ENCODE peak calls at places on chromosome 5, in nine cellular contexts. F is ACHN; S is stimulated activated CD8-positive, alpha-beta memory T cell treated with anti-CD3 and anti-CD28 coated beads, Interleukin-15, amount 100 ng/mL, for 1 hour; U is stimulated activated CD4-positive, alpha-beta T cell treated with anti-CD3 and anti-CD28 coated beads, Interleukin-2, amount 100 ng/mL, for 48 hours; W is activated CD4-positive, alpha-beta T cell treated with anti-CD3 and anti-CD28 coated beads, Interleukin-2, amount 10 ng/mL, durations not matched to agents 7 days and 5 days; T is CD4-positive, alpha-beta T cell; Z is Peyer's patch; R is NCI-H524; B is fibroblast of mammary gland. M is an unnamed sample.

GRCh38 chr5:126043684-126044083 is 379.5 kb upstream of the GRAMD2B start:
- DNase-seq in U (no peak), F (no peak), B (no peak), Z (no peak), R (no peak), W (no peak), S (no peak), T (no peak), M (no peak)

GRCh38 chr5:56319281-56320242 is 86.4 kb upstream of the ANKRD55 start:
- DNase-seq in U (no peak), T (no peak), R (no peak), F (no peak), Z (no peak), S (no peak), W (no peak), B (peak), M (peak)

GRCh38 chr5:136006164-136006563 is 22.6 kb upstream of the TGFBI start:
- DNase-seq in T (no peak), Z (no peak), S (no peak), F (no peak), R (no peak), B (peak), U (no peak), W (no peak), M (peak)

GRCh38 chr5:1323803-1324173 is 21.1 kb downstream of the CLPTM1L start:
- DNase-seq in T (no peak), F (no peak), B (no peak), U (no peak), W (no peak), Z (peak), S (no peak), R (no peak), M (no peak)

GRCh38 chr5:158456756-158457155 is 597.8 kb upstream of the CLINT1 start:
- DNase-seq in R (peak), B (peak), F (peak), W (no peak), U (no peak), Z (no peak), S (no peak), T (no peak), M (peak)

GRCh38 chr5:158845941-158846340 is 253.8 kb downstream of the EBF1 start:
- DNase-seq in W (no peak), S (no peak), F (no peak), U (no peak), R (peak), B (no peak), T (no peak), Z (no peak), M (no peak)

GRCh38 chr5:171869956-171870355 is 84.3 kb downstream of the SMIM23 start:
- DNase-seq in S (no peak), F (no peak), U (no peak), B (no peak), W (no peak), Z (no peak), R (no peak), T (no peak), M (no peak)

GRCh38 chr5:149211566-149211965 is 60.1 kb upstream of the AFAP1L1 start:
- DNase-seq in S (no peak), U (no peak), Z (no peak), B (peak), R (no peak), T (no peak), F (no peak), W (peak), M (peak)

GRCh38 chr5:116654890-116655289 is 80.3 kb upstream of the SEMA6A start:
- DNase-seq in R (peak), W (no peak), F (no peak), U (no peak), Z (no peak), S (no peak), B (no peak), T (no peak), M (no peak)

GRCh38 chr5:9347541-9348295 is 198.2 kb downstream of the SEMA5A start:
- DNase-seq in Z (no peak), U (no peak), F (no peak), T (no peak), B (no peak), R (no peak), W (no peak), S (no peak), M (no peak)

GRCh38 chr5:134444941-134445471 is 33.3 kb upstream of the CDKN2AIPNL start:
- DNase-seq in B (no peak), F (no peak), S (no peak), Z (no peak), W (no peak), R (no peak), T (no peak), U (no peak), M (no peak)

GRCh38 chr5:31680528-31680927 is 41.6 kb downstream of the PDZD2 start:
- DNase-seq in U (no peak), F (no peak), R (no peak), Z (no peak), B (no peak), W (no peak), T (no peak), S (no peak), M (no peak)

GRCh38 chr5:131417240-131417869 is 153.5 kb downstream of the CDC42SE2 start:
- DNase-seq in Z (peak), U (peak), R (peak), B (peak), W (peak), T (peak), S (peak), F (peak), M (peak)

GRCh38 chr5:127518319-127518621 is 830 bp downstream of the PRRC1 start:
- DNase-seq in F (no peak), Z (no peak), R (no peak), B (peak), U (no peak), T (no peak), S (no peak), W (no peak), M (no peak)

GRCh38 chr5:76544268-76544926 is 78.8 kb downstream of the F2RL2 start:
- DNase-seq in B (peak), U (no peak), R (peak), Z (peak), T (peak), F (peak), S (peak), W (peak), M (no peak)

GRCh38 chr5:149257875-149258705 is 13.6 kb upstream of the AFAP1L1 start:
- DNase-seq in S (no peak), F (peak), Z (no peak), U (no peak), W (no peak), T (no peak), B (peak), R (no peak), M (no peak)

GRCh38 chr5:177995691-177996595 is at the start of gene PROP1:
- DNase-seq in T (no peak), F (no peak), R (no peak), S (no peak), W (no peak), Z (no peak), B (no peak), U (no peak), M (no peak)

GRCh38 chr5:392431-392988 is 50.5 kb upstream of the EXOC3 start:
- DNase-seq in R (no peak), U (peak), Z (peak), F (no peak), S (peak), W (peak), B (no peak), T (peak), M (no peak)

GRCh38 chr5:52757527-52757926 is 30.2 kb upstream of the ITGA1 start:
- DNase-seq in S (no peak), W (no peak), T (no peak), F (no peak), Z (no peak), R (no peak), U (no peak), B (no peak), M (no peak)

GRCh38 chr5:63070001-63070400 is 491.4 kb downstream of the LRRC70 start:
- DNase-seq in W (no peak), B (no peak), Z (no peak), S (no peak), U (no peak), R (no peak), T (no peak), F (no peak), M (no peak)

GRCh38 chr5:122785294-122785693 is 10.4 kb downstream of the SNX2 start:
- DNase-seq in T (no peak), U (no peak), F (no peak), W (no peak), B (no peak), S (no peak), R (no peak), Z (no peak), M (no peak)

GRCh38 chr5:174145821-174146220 is 100.3 kb downstream of the NSG2 start:
- DNase-seq in R (peak), W (no peak), Z (no peak), S (no peak), T (no peak), F (no peak), B (peak), U (peak), M (no peak)

GRCh38 chr5:76041863-76042262 is 41.3 kb upstream of the SV2C start:
- DNase-seq in F (no peak), U (no peak), T (no peak), S (no peak), Z (no peak), W (peak), B (no peak), R (no peak), M (no peak)

GRCh38 chr5:42583322-42583721 is 160.1 kb downstream of the GHR start:
- DNase-seq in B (peak), U (peak), T (no peak), R (peak), Z (peak), F (peak), S (no peak), W (peak), M (no peak)

GRCh38 chr5:137503456-137503855 is 4.3 kb upstream of the SPOCK1 start:
- DNase-seq in T (no peak), R (no peak), B (peak), Z (no peak), S (no peak), W (no peak), U (no peak), F (no peak), M (no peak)

GRCh38 chr5:1310118-1310517 is 15.2 kb upstream of the TERT start:
- DNase-seq in Z (no peak), R (no peak), T (no peak), F (no peak), S (no peak), U (no peak), B (no peak), W (no peak), M (no peak)

GRCh38 chr5:9533577-9534334 is 12.1 kb downstream of the SEMA5A start:
- DNase-seq in R (no peak), W (no peak), B (no peak), U (no peak), T (no peak), Z (no peak), F (no peak), S (no peak), M (no peak)

GRCh38 chr5:25362799-25363198 is 718.0 kb upstream of the CDH10 start:
- DNase-seq in W (no peak), S (no peak), Z (no peak), U (no peak), F (no peak), R (no peak), B (no peak), T (no peak), M (no peak)

GRCh38 chr5:94903719-94904118 is 285.2 kb downstream of the SLF1 start:
- DNase-seq in F (no peak), Z (no peak), R (no peak), U (no peak), S (no peak), B (peak), W (no peak), T (no peak), M (peak)

GRCh38 chr5:159059722-159060121 is 40.0 kb downstream of the EBF1 start:
- DNase-seq in Z (no peak), R (peak), U (no peak), T (no peak), B (no peak), F (no peak), S (no peak), W (no peak), M (no peak)

GRCh38 chr5:178577376-178577839 is 12.8 kb downstream of the COL23A1 start:
- DNase-seq in Z (no peak), S (no peak), F (no peak), U (no peak), B (no peak), R (no peak), T (no peak), W (no peak), M (no peak)

M was measured in skeletal muscle cell.